ENCODE peak calls at places on chromosomes 7 and 10, in five cellular contexts. J, P, A, Y and M are unnamed samples.

GRCh38 chr7:70647801-70648491 is 484.0 kb upstream of the GALNT17 start:
- DNase-seq in J (peak), P (peak), A (no peak), Y (no peak), M (no peak)

GRCh38 chr10:72228318-72228751 is 12.3 kb upstream of the ASCC1 start:
- DNase-seq in J (no peak), P (no peak), A (no peak), Y (no peak), M (no peak)

GRCh38 chr10:7587168-7587864 is 79.5 kb downstream of the ITIH5 start:
- DNase-seq in J (no peak), P (no peak), A (no peak), Y (no peak), M (no peak)

GRCh38 chr10:3395487-3395886 is 222.9 kb upstream of the PITRM1 start:
- DNase-seq in J (no peak), P (no peak), A (no peak), Y (no peak), M (no peak)

GRCh38 chr7:124751017-124751416 is 14.6 kb downstream of the GPR37 start:
- DNase-seq in J (no peak), P (no peak), A (no peak), Y (no peak), M (no peak)

GRCh38 chr10:70967591-70968588 is 79.5 kb upstream of the PCBD1 start:
- DNase-seq in J (peak), P (no peak), A (no peak), Y (no peak), M (peak)

GRCh38 chr7:151225948-151226510 is 976 bp downstream of the ABCF2 start:
- DNase-seq in J (no peak), P (no peak), A (no peak), Y (no peak), M (no peak)

GRCh38 chr7:37186753-37187152 is 261.9 kb downstream of the ELMO1 start:
- DNase-seq in J (no peak), P (no peak), A (no peak), Y (no peak), M (no peak)

GRCh38 chr7:7051221-7051877 is 131.0 kb upstream of the C1GALT1 start:
- DNase-seq in J (no peak), P (no peak), A (no peak), Y (no peak), M (no peak)

GRCh38 chr10:132810807-132811700 is 25.1 kb upstream of the NKX6-2 start:
- DNase-seq in J (no peak), P (no peak), A (no peak), Y (no peak), M (no peak)

GRCh38 chr10:131880016-131880590 is 20.7 kb upstream of the PPP2R2D start:
- DNase-seq in J (no peak), P (no peak), A (no peak), Y (no peak), M (no peak)

GRCh38 chr7:150978136-150978789 is at the start of gene KCNH2:
- DNase-seq in J (no peak), P (no peak), A (no peak), Y (peak), M (peak)

GRCh38 chr7:1403844-1404404 is 55.3 kb downstream of the MICALL2 start:
- DNase-seq in J (peak), P (no peak), A (no peak), Y (peak), M (no peak)

GRCh38 chr7:80783688-80784327 is 135.0 kb downstream of the SEMA3C start:
- DNase-seq in J (peak), P (no peak), A (no peak), Y (no peak), M (no peak)

GRCh38 chr7:107048783-107049418 is 4.4 kb downstream of the PRKAR2B start:
- DNase-seq in J (no peak), P (no peak), A (no peak), Y (no peak), M (no peak)

GRCh38 chr7:38756521-38756920 is 125.3 kb upstream of the AMPH start:
- DNase-seq in J (peak), P (no peak), A (no peak), Y (no peak), M (no peak)

GRCh38 chr10:29083096-29083495 is 205.8 kb upstream of the LYZL1 start:
- DNase-seq in J (no peak), P (no peak), A (no peak), Y (no peak), M (peak)

GRCh38 chr7:77368974-77369373 is 47.2 kb downstream of the GSAP start:
- DNase-seq in J (no peak), P (no peak), A (no peak), Y (no peak), M (no peak)

GRCh38 chr7:31493714-31494181 is 20.1 kb upstream of the ITPRID1 start:
- DNase-seq in J (peak), P (no peak), A (no peak), Y (no peak), M (no peak)

GRCh38 chr7:152492952-152493351 is 57.1 kb upstream of the KMT2C start:
- DNase-seq in J (no peak), P (no peak), A (no peak), Y (no peak), M (no peak)

GRCh38 chr7:1237704-1238255 is 5.1 kb downstream of the UNCX start:
- DNase-seq in J (no peak), P (no peak), A (no peak), Y (no peak), M (no peak)

DNA sequence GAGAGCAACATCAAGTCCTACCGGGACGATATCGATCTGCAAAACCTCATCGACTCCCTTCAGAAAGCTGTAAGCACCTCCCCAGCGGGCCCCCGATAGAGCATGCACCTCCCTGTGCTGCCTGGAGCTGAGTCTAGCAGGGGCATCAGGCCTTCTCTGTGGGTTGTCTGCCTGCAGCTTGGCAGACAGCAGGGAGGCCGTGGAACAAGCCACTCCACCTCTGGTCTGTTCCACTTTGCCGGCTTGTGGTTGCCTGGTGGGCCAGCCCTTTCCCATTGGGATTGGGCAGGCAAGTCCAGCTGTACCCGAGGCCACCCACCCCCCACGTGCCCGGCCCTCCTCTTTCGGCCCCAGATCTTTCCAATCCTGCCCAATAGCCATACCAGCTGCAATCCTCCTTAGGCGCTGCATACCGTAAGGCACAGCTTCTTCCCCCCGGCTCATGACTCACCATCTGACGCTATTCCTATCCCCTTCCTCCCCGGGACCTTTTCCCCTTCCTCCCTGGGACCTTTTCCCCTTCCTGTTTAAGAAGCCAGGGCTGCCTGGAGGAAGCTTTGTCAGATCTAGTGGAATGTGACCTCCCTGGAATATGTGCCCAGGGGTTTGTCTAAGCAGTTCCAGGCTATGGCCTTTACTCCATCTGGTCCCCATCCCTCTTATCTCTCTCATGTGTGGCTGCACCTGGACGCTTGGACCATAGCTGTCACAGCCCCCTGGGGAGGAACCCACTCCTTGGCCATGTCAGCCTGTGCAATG is 28.1 kb upstream of the SH2D4B start:
- DNase-seq in J (peak), P (no peak), A (no peak), Y (no peak), M (no peak)
- H3K27ac ChIP-seq in J (peak), P (no peak), A (peak), Y (peak), M (peak)

GRCh38 chr10:19724287-19724686 is 91.9 kb upstream of the PLXDC2 start:
- DNase-seq in J (no peak), P (no peak), A (no peak), Y (no peak), M (no peak)

GRCh38 chr10:19713800-19714525 is 102.3 kb upstream of the PLXDC2 start:
- DNase-seq in J (no peak), P (no peak), A (no peak), Y (peak), M (peak)

DNA sequence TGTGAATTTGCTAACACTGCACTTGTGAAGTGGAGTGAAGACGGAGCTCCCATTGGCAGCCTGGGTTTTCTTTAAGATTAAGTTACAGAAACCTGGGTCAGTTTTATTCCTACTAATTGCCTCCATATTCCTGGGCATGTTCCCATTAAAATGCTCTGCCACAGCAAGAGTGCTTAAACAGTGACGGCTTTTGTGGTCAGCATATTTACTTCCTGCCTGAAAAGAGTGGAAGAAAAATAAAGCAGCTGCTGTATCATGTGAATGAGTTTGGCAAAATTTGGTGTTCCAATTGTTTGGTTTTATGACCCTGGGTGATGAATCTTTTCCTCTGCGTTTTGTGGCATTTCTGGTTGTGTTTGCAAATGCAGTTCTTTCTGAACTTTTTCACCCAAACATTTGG is 96.9 kb upstream of the PLXDC2 start:
- DNase-seq in J (peak), P (no peak), A (no peak), Y (no peak), M (no peak)
- H3K27ac ChIP-seq in J (no peak), P (no peak), A (no peak), Y (no peak), M (no peak)

GRCh38 chr10:5532231-5532605 is 7.5 kb downstream of the CALML3 start:
- DNase-seq in J (no peak), P (no peak), A (no peak), Y (no peak), M (no peak)

GRCh38 chr10:5533098-5533731 is 8.5 kb downstream of the CALML3 start:
- DNase-seq in J (no peak), P (no peak), A (no peak), Y (no peak), M (peak)

GRCh38 chr10:5532618-5533097 is 7.9 kb downstream of the CALML3 start:
- DNase-seq in J (no peak), P (no peak), A (no peak), Y (no peak), M (no peak)

GRCh38 chr10:5534880-5535856 is 10.4 kb downstream of the CALML3 start:
- DNase-seq in J (no peak), P (no peak), A (no peak), Y (no peak), M (no peak)

DNA sequence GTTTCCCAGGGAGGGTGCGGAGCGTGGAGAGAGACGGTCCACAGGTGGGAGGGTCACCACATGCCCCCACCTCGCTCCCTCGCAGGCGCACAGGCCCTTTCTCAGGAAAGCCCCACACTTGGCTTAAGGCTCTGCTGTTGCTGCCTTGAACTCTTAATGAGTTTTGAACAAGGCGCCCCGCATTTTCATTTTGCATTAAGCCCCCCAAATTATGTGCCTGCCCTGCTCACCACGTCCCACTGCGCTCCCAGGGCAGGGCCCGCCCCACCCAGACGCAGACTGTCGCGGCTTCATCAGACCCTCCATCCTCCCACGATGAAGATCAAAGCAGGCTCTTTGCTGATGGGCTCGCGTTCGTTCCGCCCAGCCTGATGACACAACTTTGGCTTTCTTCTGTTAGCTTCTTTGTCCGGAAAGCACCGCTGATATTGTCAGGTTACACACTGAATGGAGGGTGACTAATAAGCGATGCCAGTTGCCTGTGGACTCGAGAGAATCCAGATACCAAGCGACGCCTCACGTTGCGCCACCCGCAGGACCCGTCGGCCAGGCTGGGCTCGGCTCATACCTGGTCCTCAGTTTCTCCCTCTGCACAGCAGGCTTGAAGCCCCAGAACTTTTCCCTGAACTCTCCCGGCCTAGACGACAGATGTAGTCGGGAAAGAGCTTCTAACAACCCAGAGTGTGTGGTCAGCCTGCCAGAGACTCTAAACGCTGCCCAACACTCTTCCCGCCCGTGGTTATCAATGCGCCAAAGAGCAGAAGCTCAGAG is 9.5 kb downstream of the CALML3 start:
- DNase-seq in J (no peak), P (no peak), A (no peak), Y (no peak), M (no peak)
- H3K27ac ChIP-seq in J (no peak), P (peak), A (peak), Y (no peak), M (no peak)

DNA sequence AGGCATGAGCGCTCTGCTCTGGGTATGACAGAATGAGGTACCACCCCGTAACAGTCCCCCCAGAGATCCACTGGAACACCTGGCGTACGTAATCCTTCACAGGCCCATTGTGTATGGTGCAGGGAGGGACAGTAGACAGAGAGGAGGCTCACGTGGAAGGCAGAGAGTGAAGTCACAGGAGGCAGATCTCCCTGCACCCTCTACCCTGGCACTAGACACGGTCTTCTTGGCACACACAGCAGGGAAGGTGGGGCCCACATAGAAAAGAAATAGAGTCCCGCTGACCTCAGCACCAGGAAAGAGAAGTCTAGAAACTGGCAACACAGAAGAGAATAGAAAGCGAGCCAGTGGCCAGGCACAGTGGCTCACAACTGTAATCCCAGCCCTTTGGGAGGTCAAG is 51.9 kb downstream of the SLC29A4 start:
- DNase-seq in J (no peak), P (no peak), A (no peak), Y (no peak), M (no peak)
- H3K27ac ChIP-seq in J (no peak), P (no peak), A (no peak), Y (no peak), M (no peak)

DNA sequence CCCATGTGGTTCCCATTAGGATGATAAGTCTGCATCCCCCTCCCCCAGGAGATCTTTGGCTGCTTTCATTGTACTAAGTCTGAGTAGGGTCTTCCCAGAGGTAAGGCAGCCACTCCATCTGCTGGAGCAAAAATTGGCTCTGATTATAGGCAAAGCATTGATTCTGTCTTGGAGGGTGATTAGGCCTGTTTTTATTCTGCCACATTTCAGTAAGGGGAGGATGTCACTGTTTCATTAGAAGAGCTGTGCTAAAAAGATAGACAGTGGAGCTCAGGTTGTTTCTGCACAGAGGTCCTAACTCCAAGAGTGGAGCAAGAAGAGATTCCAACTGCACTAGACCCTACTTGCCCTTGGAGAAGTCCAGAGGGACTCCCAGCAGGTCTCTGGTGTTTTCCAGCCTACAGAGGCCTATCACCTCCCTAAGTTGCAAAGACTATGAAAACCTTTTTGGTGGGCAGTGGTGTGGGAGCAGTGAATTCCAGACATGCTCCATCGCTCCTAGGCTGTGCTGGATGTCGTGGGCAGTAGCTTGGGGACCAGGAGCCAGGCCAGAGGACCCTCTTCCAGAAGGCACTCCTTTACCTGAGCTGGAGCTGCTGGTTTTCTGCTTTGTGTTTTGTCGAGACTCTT is 7.2 kb upstream of the HOXA2 start:
- DNase-seq in J (peak), P (no peak), A (no peak), Y (no peak), M (no peak)
- H3K27ac ChIP-seq in J (peak), P (peak), A (peak), Y (no peak), M (no peak)

DNA sequence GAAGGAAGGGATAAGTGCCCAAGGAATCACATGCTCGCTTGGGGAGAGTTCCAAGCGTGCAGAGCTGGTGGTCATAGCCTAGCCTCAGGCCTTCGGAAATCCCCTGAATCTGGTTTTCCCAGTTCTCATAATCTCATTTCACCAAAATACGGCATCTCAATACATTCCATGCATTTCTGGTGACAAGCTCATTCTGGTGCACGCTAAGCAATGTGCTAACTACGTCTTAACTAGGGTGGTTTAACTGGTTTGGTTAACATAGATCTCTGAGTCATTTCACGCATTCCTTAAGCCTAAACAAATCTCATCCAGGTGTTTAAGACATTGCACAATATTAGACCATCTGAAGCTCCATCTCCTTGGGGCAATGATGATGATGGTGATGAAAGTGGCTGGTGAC is 72.9 kb upstream of the STEAP1B start:
- DNase-seq in J (peak), P (no peak), A (no peak), Y (no peak), M (no peak)
- H3K27ac ChIP-seq in J (peak), P (no peak), A (no peak), Y (no peak), M (no peak)

DNA sequence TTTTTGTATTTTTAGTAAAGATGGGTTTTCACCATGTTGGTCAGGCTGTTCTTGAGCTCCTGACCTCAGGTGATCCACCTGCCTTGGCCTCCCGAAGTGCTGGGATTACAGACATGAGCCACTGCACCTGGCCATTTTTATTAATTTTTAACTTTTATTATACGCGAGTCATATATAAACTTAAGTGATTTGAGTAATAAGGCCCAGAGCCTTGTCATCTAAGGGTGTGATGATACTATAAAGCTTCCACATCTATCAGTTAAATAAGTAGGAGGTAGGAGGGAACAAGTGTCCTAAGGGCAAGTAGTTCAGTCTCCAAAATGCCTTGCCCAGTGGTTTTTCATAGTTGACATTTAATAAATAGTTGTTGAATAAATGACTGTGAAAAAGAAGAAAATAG is 13.3 kb upstream of the HILPDA start:
- DNase-seq in J (no peak), P (no peak), A (no peak), Y (no peak), M (no peak)
- H3K27ac ChIP-seq in J (no peak), P (no peak), A (no peak), Y (no peak), M (no peak)

DNA sequence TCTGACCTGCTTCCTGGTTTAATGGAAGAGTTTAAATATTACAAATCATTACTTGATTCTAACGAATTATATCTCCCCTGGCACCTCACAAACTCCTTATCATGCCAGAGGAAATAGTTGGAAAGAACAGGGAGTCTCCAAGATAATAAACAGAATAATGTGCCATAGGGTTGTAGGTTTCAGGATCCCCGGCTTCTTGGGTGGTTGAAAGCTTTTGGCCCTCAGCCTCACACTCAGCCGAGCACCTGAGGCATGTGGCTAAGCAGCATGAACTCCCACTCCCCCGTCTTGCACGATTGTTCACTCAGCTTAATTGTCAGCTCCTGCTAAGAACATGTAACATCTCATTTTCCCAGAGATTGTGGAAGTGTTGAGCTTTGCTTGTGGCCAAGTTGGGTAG is 80.0 kb downstream of the FZD1 start:
- DNase-seq in J (no peak), P (no peak), A (no peak), Y (no peak), M (no peak)
- H3K27ac ChIP-seq in J (no peak), P (no peak), A (no peak), Y (no peak), M (no peak)

DNA sequence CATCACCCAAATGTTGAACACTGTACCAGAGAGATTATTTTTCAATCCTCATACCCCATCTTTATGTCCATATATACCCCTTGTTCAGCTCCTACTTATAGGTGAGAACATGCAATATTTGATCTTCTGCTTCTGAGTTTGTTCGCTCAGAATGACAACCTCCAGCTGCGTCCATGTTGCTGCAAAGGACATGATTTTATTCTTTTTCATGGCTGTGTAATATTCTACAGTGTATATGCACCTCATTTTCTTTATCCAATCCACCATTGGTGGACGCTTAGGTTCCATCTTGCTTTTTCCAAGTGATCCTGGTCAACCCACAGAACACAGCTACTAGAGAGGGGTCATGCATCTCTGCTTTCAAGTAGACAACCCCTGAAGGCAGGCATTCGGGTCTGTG is 99.5 kb downstream of the MYL10 start:
- DNase-seq in J (no peak), P (no peak), A (no peak), Y (no peak), M (no peak)
- H3K27ac ChIP-seq in J (no peak), P (no peak), A (no peak), Y (no peak), M (no peak)